ENCODE peak calls at places on chromosome 15, in seven cellular contexts. W is endothelial cell; R is HepG2; M is A549; O is AG10803; S is fibroblast of pulmonary artery; Q is activated CD8-positive, alpha-beta T cell treated with anti-CD3 and anti-CD28 coated beads for 36 hours. P is an unnamed sample.

GRCh38 chr15:35491999-35492398 is 54.0 kb downstream of the DPH6 start:
- DNase-seq in W (no peak), R (no peak), M (no peak), O (no peak), S (no peak), Q (no peak), P (no peak)

GRCh38 chr15:66276546-66276945 is 16.8 kb upstream of the DIS3L start:
- DNase-seq in W (no peak), R (no peak), M (no peak), O (no peak), S (no peak), Q (no peak), P (no peak)

GRCh38 chr15:67783303-67783702 is 42.0 kb upstream of the SKOR1 start:
- DNase-seq in W (no peak), R (no peak), M (no peak), O (no peak), S (no peak), Q (peak; percentile 67), P (no peak)

GRCh38 chr15:59701880-59702279 is 12.8 kb upstream of the BNIP2 start:
- DNase-seq in W (no peak), R (no peak), M (no peak), O (no peak), S (no peak), Q (no peak), P (no peak)

GRCh38 chr15:60890361-60890991 is 338.6 kb downstream of the RORA start:
- DNase-seq in W (no peak), R (no peak), M (no peak), O (no peak), S (no peak), Q (no peak), P (no peak)

GRCh38 chr15:60374628-60375081 is 23.1 kb downstream of the ANXA2 start:
- DNase-seq in W (no peak), R (peak; percentile 98), M (peak; percentile 100), O (peak; percentile 87), S (peak; percentile 93), Q (no peak), P (no peak)

GRCh38 chr15:90902996-90903732 is at the start of gene MAN2A2:
- DNase-seq in W (peak; percentile 43), R (peak; percentile 15), M (peak; percentile 38), O (peak; percentile 27), S (peak; percentile 33), Q (peak; percentile 91), P (peak; percentile 45)

GRCh38 chr15:90211009-90211408 is 9.9 kb downstream of the SEMA4B start:
- DNase-seq in W (no peak), R (no peak), M (no peak), O (no peak), S (no peak), Q (no peak), P (no peak)

GRCh38 chr15:77417642-77418041 is 2.3 kb downstream of the PEAK1 start:
- DNase-seq in W (no peak), R (no peak), M (no peak), O (peak; percentile 40), S (no peak), Q (no peak), P (no peak)

GRCh38 chr15:53351373-53351772 is 408.1 kb downstream of the WDR72 start:
- DNase-seq in W (no peak), R (no peak), M (no peak), O (no peak), S (no peak), Q (no peak), P (no peak)
- TF ChIP-seq CTCF in W (no peak), R (peak; percentile 11), M (no peak), O (no peak), S (no peak), Q (no peak), P (no peak)

GRCh38 chr15:36642311-36642710 is 62.9 kb downstream of the CDIN1 start:
- DNase-seq in W (no peak), R (no peak), M (no peak), O (no peak), S (no peak), Q (no peak), P (no peak)

GRCh38 chr15:36643551-36643950 is 64.1 kb downstream of the CDIN1 start:
- DNase-seq in W (no peak), R (no peak), M (no peak), O (no peak), S (peak; percentile 3), Q (no peak), P (no peak)

GRCh38 chr15:36644156-36644896 is 64.9 kb downstream of the CDIN1 start:
- DNase-seq in W (no peak), R (no peak), M (no peak), O (no peak), S (no peak), Q (no peak), P (no peak)

DNA sequence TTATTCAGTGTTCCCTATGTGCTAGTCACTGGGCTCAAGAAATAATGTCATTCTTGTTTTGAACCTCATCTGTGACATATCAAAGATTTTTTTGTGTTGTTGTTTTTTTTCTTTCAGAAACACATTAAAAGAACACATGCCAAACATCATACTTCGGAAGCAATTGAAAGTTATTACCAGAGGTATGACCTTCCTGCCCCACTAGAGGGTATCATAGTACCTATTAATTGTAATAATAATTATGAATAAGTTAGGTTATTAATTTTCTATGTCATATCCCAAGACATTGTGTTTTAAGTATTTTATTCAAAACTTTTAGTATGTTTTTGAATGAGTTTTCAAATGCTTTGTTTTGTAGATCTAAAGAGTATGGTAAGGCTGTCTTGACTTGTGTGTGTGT is 65.7 kb downstream of the CDIN1 start:
- DNase-seq in W (no peak), R (no peak), M (peak; percentile 3), O (peak; percentile 15), S (peak; percentile 44), Q (no peak), P (no peak)
- TF ChIP-seq CTCF in W (no peak), R (no peak), M (no peak), O (peak; percentile 46), S (peak; percentile 41), Q (no peak), P (peak; percentile 49)

GRCh38 chr15:83114305-83114704 is 6.9 kb downstream of the TM6SF1 start:
- DNase-seq in W (no peak), R (no peak), M (no peak), O (no peak), S (no peak), Q (no peak), P (no peak)

GRCh38 chr15:83113881-83114280 is 6.4 kb downstream of the TM6SF1 start:
- DNase-seq in W (no peak), R (no peak), M (no peak), O (no peak), S (no peak), Q (no peak), P (no peak)

GRCh38 chr15:83112959-83113299 is 5.5 kb downstream of the TM6SF1 start:
- DNase-seq in W (no peak), R (no peak), M (no peak), O (no peak), S (no peak), Q (no peak), P (no peak)

GRCh38 chr15:83111149-83111548 is 3.7 kb downstream of the TM6SF1 start:
- DNase-seq in W (no peak), R (no peak), M (no peak), O (no peak), S (no peak), Q (no peak), P (no peak)

GRCh38 chr15:83112233-83112958 is 5.0 kb downstream of the TM6SF1 start:
- DNase-seq in W (peak; percentile 38), R (no peak), M (no peak), O (peak; percentile 8), S (peak; percentile 84), Q (no peak), P (no peak)
- TF ChIP-seq CTCF in W (no peak), R (no peak), M (no peak), O (no peak), S (peak; percentile 32), Q (no peak), P (no peak)

GRCh38 chr15:28995193-28995592 is 109.4 kb downstream of the APBA2 start:
- DNase-seq in W (no peak), R (no peak), M (no peak), O (no peak), S (no peak), Q (no peak), P (peak; percentile 23)

GRCh38 chr15:28996953-28997352 is 111.2 kb downstream of the APBA2 start:
- DNase-seq in W (no peak), R (no peak), M (no peak), O (no peak), S (no peak), Q (no peak), P (no peak)

GRCh38 chr15:28996289-28996688 is 110.5 kb downstream of the APBA2 start:
- DNase-seq in W (no peak), R (no peak), M (no peak), O (no peak), S (no peak), Q (no peak), P (no peak)

GRCh38 chr15:28995721-28996120 is 109.9 kb downstream of the APBA2 start:
- DNase-seq in W (no peak), R (no peak), M (no peak), O (no peak), S (no peak), Q (no peak), P (no peak)

DNA sequence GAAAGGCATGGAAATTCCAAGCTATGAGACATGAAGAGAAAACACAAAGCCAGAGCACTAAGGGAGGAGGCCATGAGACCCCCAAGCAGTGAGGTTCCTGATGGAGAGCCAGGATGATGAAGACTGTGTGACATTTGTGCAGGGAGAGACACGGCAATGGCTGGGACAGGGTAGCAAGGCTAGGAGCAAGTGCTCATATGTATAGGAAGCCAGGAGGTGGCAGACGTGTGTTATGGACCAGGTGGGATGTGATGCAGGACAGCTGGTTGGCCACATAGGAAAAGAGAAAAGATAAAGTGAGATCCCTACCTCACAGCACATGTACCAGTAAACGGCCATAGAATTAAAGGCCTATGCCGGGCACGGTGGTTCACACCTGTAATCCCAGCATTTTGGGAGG is 112.7 kb downstream of the APBA2 start:
- DNase-seq in W (no peak), R (no peak), M (no peak), O (no peak), S (peak; percentile 13), Q (no peak), P (no peak)
- TF ChIP-seq CTCF in W (no peak), R (no peak), M (no peak), O (no peak), S (no peak), Q (no peak), P (no peak)

GRCh38 chr15:74709892-74710291 is 14.1 kb upstream of the EDC3 start:
- DNase-seq in W (no peak), R (no peak), M (no peak), O (no peak), S (no peak), Q (no peak), P (no peak)
- TF ChIP-seq CTCF in W (no peak), R (no peak), M (no peak), O (no peak), S (no peak), Q (no peak), P (no peak)

GRCh38 chr15:99244306-99244705 is 5.1 kb downstream of the TTC23 start:
- DNase-seq in W (no peak), R (no peak), M (no peak), O (no peak), S (no peak), Q (no peak), P (no peak)
- TF ChIP-seq CTCF in W (no peak), R (no peak), M (no peak), O (no peak), S (no peak), Q (no peak), P (no peak)

P was measured in neural crest cell.